ENCODE peak calls at places on chromosomes 12 and 14, in eight cellular contexts. Z is PC-9, A is glomerular endothelial cell, T is HFF-Myc, W is spleen, X is B cell, N is DMS 273 treated with DMSO at 0.1 percent for 48 hours, L is occipital lobe. C is an unnamed sample.

GRCh38 chr12:48013287-48013686 is 9.0 kb upstream of the COL2A1 start:
- DNase-seq in Z (no peak), A (no peak), T (no peak), W (no peak), X (no peak), N (no peak), L (no peak), C (no peak)

GRCh38 chr14:77883479-77884238 is 83.8 kb downstream of the ADCK1 start:
- DNase-seq in Z (no peak), A (no peak), T (no peak), W (no peak), X (no peak), N (no peak), L (no peak), C (no peak)

GRCh38 chr14:32491413-32492016 is 162.4 kb downstream of the AKAP6 start:
- DNase-seq in Z (no peak), A (no peak), T (no peak), W (no peak), X (no peak), N (no peak), L (no peak), C (no peak)

GRCh38 chr14:88791629-88792571 is 853 bp downstream of the EML5 start:
- DNase-seq in Z (no peak), A (no peak), T (no peak), W (peak; percentile 90), X (no peak), N (no peak), L (peak; percentile 28), C (peak; percentile 7)

GRCh38 chr12:6899837-6900519 is 4.6 kb upstream of the LRRC23 start:
- DNase-seq in Z (no peak), A (peak; percentile 33), T (no peak), W (no peak), X (no peak), N (no peak), L (peak; percentile 40), C (no peak)

GRCh38 chr12:124745891-124746570 is 117.6 kb downstream of the SCARB1 start:
- DNase-seq in Z (peak; percentile 86), A (no peak), T (peak; percentile 81), W (peak; percentile 89), X (no peak), N (peak; percentile 80), L (peak; percentile 94), C (no peak)

GRCh38 chr12:114096461-114096860 is 130.3 kb upstream of the RBM19 start:
- DNase-seq in Z (no peak), A (no peak), T (no peak), W (no peak), X (no peak), N (no peak), L (no peak), C (no peak)

GRCh38 chr12:105706321-105706972 is 376.0 kb downstream of the C12orf75 start:
- DNase-seq in Z (peak; percentile 15), A (no peak), T (no peak), W (no peak), X (no peak), N (no peak), L (peak; percentile 26), C (no peak)

GRCh38 chr14:29061702-29062101 is 295.1 kb downstream of the FOXG1 start:
- DNase-seq in Z (no peak), A (no peak), T (no peak), W (no peak), X (no peak), N (no peak), L (no peak), C (no peak)

GRCh38 chr14:39974036-39974435 is 541.8 kb upstream of the FBXO33 start:
- DNase-seq in Z (no peak), A (no peak), T (no peak), W (no peak), X (no peak), N (no peak), L (no peak), C (peak; percentile 50)

C was measured in GM12865.